ENCODE peak calls at places on chromosomes 12 and 14, in five cellular contexts. R, P, C, Q and G are unnamed samples.

GRCh38 chr12:2286461-2287131 is 233.8 kb downstream of the CACNA1C start:
- DNase-seq in R (no peak), P (no peak), C (no peak), Q (peak), G (no peak)

GRCh38 chr14:50340945-50341344 is 28.8 kb downstream of the DMAC2L start:
- DNase-seq in R (no peak), P (no peak), C (no peak), Q (no peak), G (no peak)

GRCh38 chr12:124162151-124163110 is 132.5 kb upstream of the RFLNA start:
- DNase-seq in R (no peak), P (no peak), C (no peak), Q (no peak), G (no peak)

GRCh38 chr12:31323466-31324115 is 2.4 kb downstream of the SINHCAF start:
- DNase-seq in R (no peak), P (no peak), C (peak), Q (peak), G (no peak)

GRCh38 chr12:122825773-122826724 is 9.2 kb upstream of the HIP1R start:
- DNase-seq in R (no peak), P (no peak), C (no peak), Q (no peak), G (no peak)

GRCh38 chr14:39025810-39026627 is 77.0 kb downstream of the SEC23A start:
- DNase-seq in R (no peak), P (no peak), C (no peak), Q (no peak), G (peak)

GRCh38 chr12:18343708-18344107 is 82.4 kb downstream of the PIK3C2G start:
- DNase-seq in R (no peak), P (no peak), C (no peak), Q (no peak), G (no peak)

GRCh38 chr14:100149789-100150611 is 9.4 kb downstream of the DEGS2 start:
- DNase-seq in R (no peak), P (no peak), C (no peak), Q (no peak), G (no peak)

GRCh38 chr12:43198608-43199007 is 353.4 kb downstream of the ADAMTS20 start:
- DNase-seq in R (no peak), P (no peak), C (no peak), Q (no peak), G (no peak)

GRCh38 chr14:99884834-99885648 is 91.8 kb downstream of the EML1 start:
- DNase-seq in R (peak), P (peak), C (no peak), Q (no peak), G (peak)

GRCh38 chr12:65501935-65502334 is 223.5 kb downstream of the MSRB3 start:
- DNase-seq in R (no peak), P (no peak), C (no peak), Q (no peak), G (no peak)

GRCh38 chr12:15600223-15600935 is 188.8 kb downstream of the EPS8 start:
- DNase-seq in R (no peak), P (no peak), C (no peak), Q (no peak), G (no peak)

GRCh38 chr12:48010366-48010970 is 6.2 kb upstream of the COL2A1 start:
- DNase-seq in R (no peak), P (no peak), C (no peak), Q (no peak), G (no peak)

GRCh38 chr12:116916714-116917114 is 6.0 kb downstream of the FBXW8 start:
- DNase-seq in R (peak), P (no peak), C (no peak), Q (peak), G (peak)

GRCh38 chr14:28254768-28255167 is 511.8 kb upstream of the FOXG1 start:
- DNase-seq in R (no peak), P (no peak), C (no peak), Q (no peak), G (no peak)

GRCh38 chr12:6872073-6873048 is 742 bp downstream of the SPSB2 start:
- DNase-seq in R (peak), P (peak), C (peak), Q (peak), G (peak)

GRCh38 chr14:82861321-82861720 is 1327.7 kb upstream of the SEL1L start:
- DNase-seq in R (no peak), P (no peak), C (no peak), Q (no peak), G (no peak)

GRCh38 chr14:90924618-90925345 is 108.6 kb upstream of the TTC7B start:
- DNase-seq in R (no peak), P (no peak), C (no peak), Q (no peak), G (no peak)

GRCh38 chr14:55913324-55914035 is 204.7 kb upstream of the PELI2 start:
- DNase-seq in R (no peak), P (no peak), C (peak), Q (no peak), G (peak)

GRCh38 chr12:54385251-54385914 is 850 bp upstream of the ZNF385A start:
- DNase-seq in R (no peak), P (peak), C (peak), Q (peak), G (no peak)

GRCh38 chr14:51774209-51774608 is 86.2 kb upstream of the GNG2 start:
- DNase-seq in R (no peak), P (no peak), C (no peak), Q (no peak), G (no peak)

GRCh38 chr12:70571705-70572269 is 65.4 kb downstream of the PTPRB start:
- DNase-seq in R (no peak), P (no peak), C (no peak), Q (no peak), G (no peak)

GRCh38 chr12:46442723-46443122 is 70.2 kb upstream of the SLC38A2 start:
- DNase-seq in R (no peak), P (no peak), C (no peak), Q (no peak), G (no peak)

GRCh38 chr14:91249841-91250616 is 5.5 kb upstream of the GPR68 start:
- DNase-seq in R (no peak), P (peak), C (no peak), Q (peak), G (no peak)

GRCh38 chr12:22467190-22467589 is 77.2 kb downstream of the C2CD5 start:
- DNase-seq in R (no peak), P (no peak), C (no peak), Q (no peak), G (peak)

GRCh38 chr14:72678360-72678759 is 215.5 kb downstream of the DPF3 start:
- DNase-seq in R (peak), P (no peak), C (no peak), Q (no peak), G (no peak)

GRCh38 chr14:32702571-32702970 is 236.1 kb upstream of the NPAS3 start:
- DNase-seq in R (no peak), P (peak), C (peak), Q (no peak), G (no peak)

GRCh38 chr12:7645395-7646177 is 20.1 kb downstream of the APOBEC1 start:
- DNase-seq in R (peak), P (peak), C (no peak), Q (no peak), G (peak)

GRCh38 chr14:24409956-24410355 is 11.2 kb downstream of the NYNRIN start:
- DNase-seq in R (no peak), P (no peak), C (no peak), Q (no peak), G (no peak)

GRCh38 chr12:31507966-31508365 is 83.0 kb downstream of the DENND5B start:
- DNase-seq in R (no peak), P (no peak), C (no peak), Q (no peak), G (no peak)

GRCh38 chr12:67630373-67631088 is 18.0 kb upstream of the DYRK2 start:
- DNase-seq in R (no peak), P (peak), C (peak), Q (peak), G (no peak)

GRCh38 chr12:49098035-49098451 is 3.4 kb upstream of the DHH start:
- DNase-seq in R (peak), P (peak), C (no peak), Q (peak), G (no peak)

GRCh38 chr14:61326847-61327246 is 5.5 kb downstream of the PRKCH start:
- DNase-seq in R (peak), P (no peak), C (peak), Q (peak), G (no peak)

GRCh38 chr12:52171950-52172512 is 19.8 kb downstream of the KRT80 start:
- DNase-seq in R (no peak), P (no peak), C (no peak), Q (peak), G (no peak)

GRCh38 chr14:53551862-53552261 is 398.7 kb upstream of the DDHD1 start:
- DNase-seq in R (no peak), P (no peak), C (no peak), Q (no peak), G (no peak)

GRCh38 chr14:102799684-102800562 is 22.7 kb downstream of the TRAF3 start:
- DNase-seq in R (peak), P (no peak), C (no peak), Q (no peak), G (peak)

GRCh38 chr12:93946542-93947150 is 201.7 kb upstream of the PLXNC1 start:
- DNase-seq in R (no peak), P (no peak), C (no peak), Q (no peak), G (peak)